ENCODE peak calls at places on chromosomes 5 and 9, in four cellular contexts. H is CD14-positive monocyte, U is H4, W is left colon. Q is an unnamed sample.
A peak's percentile ranks its signal among the peaks of the same experiment; 100 is the strongest.

GRCh38 chr9:124860582-124861341 is 995 bp downstream of the RPL35 start:
- DNase-seq in W (no peak), U (no peak), H (no peak), Q (no peak)

GRCh38 chr9:109967651-109968331 is 187.8 kb downstream of the PALM2AKAP2 start:
- DNase-seq in H (no peak), W (no peak), U (no peak), Q (no peak)

GRCh38 chr5:150080696-150081435 is 5.5 kb downstream of the CSF1R start:
- DNase-seq in W (no peak), U (no peak), H (no peak), Q (no peak)

GRCh38 chr9:137303031-137303892 is 1.2 kb upstream of the NRARP start:
- DNase-seq in W (peak; percentile 75), H (no peak), U (no peak), Q (peak; percentile 20)

GRCh38 chr5:147177125-147177840 is 57.5 kb upstream of the STK32A start:
- DNase-seq in H (no peak), W (no peak), U (no peak), Q (peak; percentile 80)

GRCh38 chr5:142330026-142330425 is 5.2 kb upstream of the SPRY4 start:
- DNase-seq in W (no peak), H (no peak), U (no peak), Q (no peak)

GRCh38 chr5:163578652-163579051 is 73.2 kb downstream of the MAT2B start:
- DNase-seq in U (no peak), H (no peak), W (no peak), Q (peak; percentile 10)

GRCh38 chr9:98191210-98191609 is 1.2 kb downstream of the CORO2A start:
- DNase-seq in U (no peak), W (no peak), H (no peak), Q (no peak)

GRCh38 chr5:179270581-179271300 is 74.5 kb downstream of the ADAMTS2 start:
- DNase-seq in W (peak; percentile 31), U (no peak), H (peak; percentile 29), Q (peak; percentile 55)

GRCh38 chr5:150017606-150018005 is 17.1 kb downstream of the HMGXB3 start:
- DNase-seq in U (no peak), H (no peak), W (no peak), Q (no peak)

GRCh38 chr9:130327781-130328348 is 62.3 kb downstream of the HMCN2 start:
- DNase-seq in W (peak; percentile 36), H (no peak), U (no peak), Q (no peak)

GRCh38 chr5:72110401-72111013 is 3.2 kb downstream of the MAP1B start:
- DNase-seq in W (no peak), H (no peak), U (no peak), Q (peak; percentile 67)

GRCh38 chr9:36985769-36986547 is 48.1 kb downstream of the PAX5 start:
- DNase-seq in W (no peak), U (no peak), H (no peak), Q (no peak)

GRCh38 chr5:1672396-1672795 is 127.2 kb downstream of the MRPL36 start:
- DNase-seq in U (no peak), W (no peak), H (no peak), Q (no peak)

GRCh38 chr5:90855296-90855990 is 296.8 kb downstream of the ADGRV1 start:
- DNase-seq in U (no peak), W (no peak), H (no peak), Q (no peak)

GRCh38 chr5:131264453-131265200 is 774 bp downstream of the CDC42SE2 start:
- DNase-seq in H (no peak), U (no peak), W (peak; percentile 59), Q (peak; percentile 64)

GRCh38 chr5:135714126-135714894 is 120.2 kb upstream of the SLC25A48 start:
- DNase-seq in U (peak; percentile 88), H (no peak), W (no peak), Q (peak; percentile 62)

GRCh38 chr5:93340881-93341280 is 240.1 kb downstream of the NR2F1-AS1 start:
- DNase-seq in U (no peak), W (no peak), H (no peak), Q (no peak)

GRCh38 chr5:76855961-76856360 is 6.1 kb downstream of the S100Z start:
- DNase-seq in U (no peak), W (no peak), H (peak; percentile 75), Q (no peak)

GRCh38 chr9:131252120-131252519 is 24.2 kb downstream of the FAM78A start:
- DNase-seq in W (no peak), H (no peak), U (no peak), Q (no peak)

GRCh38 chr5:115625579-115626443 is at the start of gene TMED7:
- DNase-seq in H (peak; percentile 100), U (peak; percentile 99), W (peak; percentile 100), Q (peak; percentile 100)

GRCh38 chr9:19138084-19138483 is 10.8 kb upstream of the PLIN2 start:
- DNase-seq in U (no peak), H (no peak), W (no peak), Q (peak; percentile 45)

GRCh38 chr5:148486456-148486855 is 102.7 kb downstream of the FBXO38 start:
- DNase-seq in U (no peak), H (no peak), W (no peak), Q (no peak)

GRCh38 chr5:19615661-19616060 is 372.3 kb downstream of the CDH18 start:
- DNase-seq in H (no peak), U (peak; percentile 22), W (no peak), Q (no peak)

GRCh38 chr9:20594521-20594920 is 27.8 kb downstream of the MLLT3 start:
- DNase-seq in H (no peak), W (no peak), U (no peak), Q (peak; percentile 75)

GRCh38 chr9:111937781-111938426 is 41.3 kb downstream of the UGCG start:
- DNase-seq in H (peak; percentile 53), U (no peak), W (peak; percentile 54), Q (peak; percentile 48)

GRCh38 chr9:13993482-13994267 is 320.3 kb downstream of the NFIB start:
- DNase-seq in U (no peak), H (no peak), W (no peak), Q (no peak)

GRCh38 chr9:33139421-33140228 is 27.5 kb downstream of the B4GALT1 start:
- DNase-seq in U (no peak), W (peak; percentile 44), H (peak; percentile 28), Q (peak; percentile 38)

GRCh38 chr5:34523382-34523716 is 132.8 kb upstream of the RAI14 start:
- DNase-seq in W (no peak), H (no peak), U (no peak), Q (no peak)

GRCh38 chr9:105053209-105053652 is 125.3 kb upstream of the ABCA1 start:
- DNase-seq in U (peak; percentile 23), H (peak; percentile 93), W (no peak), Q (peak; percentile 81)

GRCh38 chr9:70983723-70984280 is 137.6 kb downstream of the TRPM3 start:
- DNase-seq in W (no peak), H (no peak), U (no peak), Q (no peak)